ENCODE peak calls at places on chromosomes 4 and X, in five cellular contexts. T is H7, A is H4, D is DMS153, H is D341Med. I is an unnamed sample.

GRCh38 chr4:82044141-82044993 is 329.4 kb downstream of the HNRNPD start:
- DNase-seq in T (peak; percentile 86), A (peak; percentile 23), D (peak; percentile 55), H (peak; percentile 83), I (no peak)

GRCh38 chr4:184170996-184171395 is 46.7 kb downstream of the ENPP6 start:
- DNase-seq in T (peak; percentile 66), A (peak; percentile 61), D (peak; percentile 52), H (no peak), I (no peak)

GRCh38 chrX:135985123-135985973 is at the start of gene SLC9A6:
- DNase-seq in T (peak; percentile 91), A (peak; percentile 26), D (peak; percentile 54), H (peak; percentile 88), I (no peak)

GRCh38 chr4:17142232-17142711 is 243.8 kb upstream of the LDB2 start:
- DNase-seq in T (no peak), A (peak; percentile 83), D (no peak), H (no peak), I (peak; percentile 22)

GRCh38 chr4:80322716-80323115 is 12.8 kb upstream of the CFAP299 start:
- DNase-seq in T (no peak), A (peak; percentile 59), D (no peak), H (no peak), I (no peak)

GRCh38 chr4:13527983-13528822 is 16.1 kb downstream of the NKX3-2 start:
- DNase-seq in T (peak; percentile 82), A (no peak), D (no peak), H (peak; percentile 22), I (no peak)

GRCh38 chr4:177041356-177041755 is 248.6 kb upstream of the VEGFC start:
- DNase-seq in T (no peak), A (no peak), D (no peak), H (no peak), I (no peak)

GRCh38 chr4:168566736-168567135 is 69.9 kb downstream of the PALLD start:
- DNase-seq in T (no peak), A (no peak), D (no peak), H (no peak), I (no peak)

GRCh38 chr4:114562176-114562904 is 36.3 kb upstream of the UGT8 start:
- DNase-seq in T (no peak), A (no peak), D (no peak), H (no peak), I (no peak)

GRCh38 chr4:4651811-4652609 is 110.2 kb upstream of the STX18 start:
- DNase-seq in T (peak; percentile 64), A (no peak), D (no peak), H (peak; percentile 85), I (no peak)

I was measured in pulmonary artery endothelial cell.